ENCODE peak calls at places on chromosomes 6 and 20, in nine cellular contexts. One of them, this sample, is unnamed.

GRCh38 chr6:160215232-160215631 is 43.4 kb downstream of the SLC22A2 start:
- DNase-seq in lung: no peak
- DNase-seq in bronchial epithelial cell: peak; percentile 88
- DNase-seq in fibroblast of lung: no peak
- DNase-seq in heart right ventricle: no peak
- DNase-seq in WTC11: no peak
- DNase-seq in endodermal cell: no peak
- DNase-seq in Caco-2: no peak
- DNase-seq in GM23338: no peak
- DNase-seq in this sample: no peak

GRCh38 chr6:30759575-30760239 is 15.4 kb upstream of the IER3 start:
- DNase-seq in lung: no peak
- DNase-seq in bronchial epithelial cell: peak; percentile 95
- DNase-seq in fibroblast of lung: peak; percentile 75
- DNase-seq in heart right ventricle: no peak
- DNase-seq in WTC11: no peak
- DNase-seq in endodermal cell: peak; percentile 73
- DNase-seq in Caco-2: peak; percentile 65
- DNase-seq in GM23338: peak; percentile 59
- DNase-seq in this sample: no peak

GRCh38 chr6:143167224-143167623 is 106.5 kb downstream of the AIG1 start:
- DNase-seq in lung: no peak
- DNase-seq in bronchial epithelial cell: peak; percentile 76
- DNase-seq in fibroblast of lung: no peak
- DNase-seq in heart right ventricle: no peak
- DNase-seq in WTC11: no peak
- DNase-seq in endodermal cell: no peak
- DNase-seq in Caco-2: no peak
- DNase-seq in GM23338: no peak
- DNase-seq in this sample: no peak

GRCh38 chr20:63955281-63955845 is 853 bp downstream of the UCKL1 start:
- DNase-seq in lung: no peak
- DNase-seq in bronchial epithelial cell: no peak
- DNase-seq in fibroblast of lung: peak; percentile 33
- DNase-seq in heart right ventricle: no peak
- DNase-seq in WTC11: peak; percentile 32
- DNase-seq in endodermal cell: peak; percentile 72
- DNase-seq in Caco-2: no peak
- DNase-seq in GM23338: peak; percentile 44
- DNase-seq in this sample: peak; percentile 68

GRCh38 chr6:39688494-39688893 is 36.7 kb downstream of the KIF6 start:
- DNase-seq in lung: no peak
- DNase-seq in bronchial epithelial cell: peak; percentile 55
- DNase-seq in fibroblast of lung: peak; percentile 82
- DNase-seq in heart right ventricle: no peak
- DNase-seq in WTC11: no peak
- DNase-seq in endodermal cell: no peak
- DNase-seq in Caco-2: no peak
- DNase-seq in GM23338: no peak
- DNase-seq in this sample: no peak

GRCh38 chr6:39128106-39128505 is 13.1 kb upstream of the SAYSD1 start:
- DNase-seq in lung: no peak
- DNase-seq in bronchial epithelial cell: no peak
- DNase-seq in fibroblast of lung: no peak
- DNase-seq in heart right ventricle: no peak
- DNase-seq in WTC11: no peak
- DNase-seq in endodermal cell: no peak
- DNase-seq in Caco-2: no peak
- DNase-seq in GM23338: no peak
- DNase-seq in this sample: no peak

GRCh38 chr6:117976030-117976651 is 69.1 kb downstream of the SLC35F1 start:
- DNase-seq in lung: no peak
- DNase-seq in bronchial epithelial cell: peak; percentile 60
- DNase-seq in fibroblast of lung: peak; percentile 55
- DNase-seq in heart right ventricle: peak; percentile 17
- DNase-seq in WTC11: no peak
- DNase-seq in endodermal cell: no peak
- DNase-seq in Caco-2: no peak
- DNase-seq in GM23338: peak; percentile 90
- DNase-seq in this sample: peak; percentile 31

GRCh38 chr6:97669191-97669651 is 386.2 kb upstream of the MMS22L start:
- DNase-seq in lung: no peak
- DNase-seq in bronchial epithelial cell: no peak
- DNase-seq in fibroblast of lung: peak; percentile 28
- DNase-seq in heart right ventricle: peak; percentile 23
- DNase-seq in WTC11: peak; percentile 19
- DNase-seq in endodermal cell: peak; percentile 77
- DNase-seq in Caco-2: no peak
- DNase-seq in GM23338: peak; percentile 47
- DNase-seq in this sample: peak; percentile 73

DNA sequence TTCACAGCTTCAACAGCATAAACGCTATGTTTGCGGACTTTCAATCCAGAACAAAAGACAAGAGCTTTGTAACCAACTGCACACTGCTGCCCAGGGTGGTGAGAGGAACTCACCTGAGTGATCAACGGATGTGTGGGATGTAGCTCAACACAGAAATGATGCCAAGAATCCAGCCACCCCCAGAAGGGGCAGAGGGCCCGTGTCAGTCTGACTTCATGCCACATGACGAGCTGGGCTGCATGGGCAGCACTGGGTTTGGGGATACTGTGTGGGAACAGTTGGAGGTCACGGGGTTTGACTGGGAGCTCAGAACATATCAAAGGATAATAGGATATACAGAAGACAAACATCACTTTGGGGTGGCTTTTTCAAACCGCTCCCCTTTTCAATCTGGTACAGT is 79.4 kb upstream of the TRAF3IP2 start:
- DNase-seq in lung: no peak
- DNase-seq in bronchial epithelial cell: no peak
- DNase-seq in fibroblast of lung: no peak
- DNase-seq in heart right ventricle: no peak
- DNase-seq in WTC11: no peak
- DNase-seq in endodermal cell: no peak
- DNase-seq in Caco-2: no peak
- DNase-seq in GM23338: no peak
- DNase-seq in this sample: no peak
- TF ChIP-seq CTCF in lung: no peak
- TF ChIP-seq CTCF in bronchial epithelial cell: no peak
- TF ChIP-seq CTCF in fibroblast of lung: no peak
- TF ChIP-seq CTCF in heart right ventricle: no peak
- TF ChIP-seq CTCF in WTC11: no peak
- TF ChIP-seq CTCF in endodermal cell: no peak
- TF ChIP-seq CTCF in Caco-2: no peak
- TF ChIP-seq CTCF in GM23338: no peak
- TF ChIP-seq CTCF in this sample: no peak

DNA sequence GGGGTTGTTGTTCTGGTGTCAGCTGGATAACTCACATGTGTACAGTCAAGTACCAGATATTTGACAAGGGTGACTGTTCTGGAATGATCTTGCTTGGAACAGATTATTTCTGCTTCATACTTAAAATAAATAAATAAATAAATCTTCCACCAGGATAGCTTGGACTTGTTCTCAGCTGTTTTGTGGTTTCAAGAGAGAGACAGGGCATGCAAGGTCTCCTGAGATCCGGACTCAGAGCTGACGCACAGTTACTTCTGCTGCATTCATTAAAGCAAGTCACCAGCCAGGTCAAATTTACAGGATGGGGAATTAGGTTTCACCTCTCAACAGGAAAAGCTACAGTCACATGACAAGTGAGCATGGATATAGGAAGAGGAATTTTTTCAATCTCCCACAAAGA is 285.0 kb upstream of the SPTLC3 start:
- DNase-seq in lung: no peak
- DNase-seq in bronchial epithelial cell: no peak
- DNase-seq in fibroblast of lung: no peak
- DNase-seq in heart right ventricle: no peak
- DNase-seq in WTC11: no peak
- DNase-seq in endodermal cell: no peak
- DNase-seq in Caco-2: no peak
- DNase-seq in GM23338: no peak
- DNase-seq in this sample: no peak
- TF ChIP-seq CTCF in lung: no peak
- TF ChIP-seq CTCF in bronchial epithelial cell: no peak
- TF ChIP-seq CTCF in fibroblast of lung: no peak
- TF ChIP-seq CTCF in heart right ventricle: no peak
- TF ChIP-seq CTCF in WTC11: no peak
- TF ChIP-seq CTCF in endodermal cell: no peak
- TF ChIP-seq CTCF in Caco-2: no peak
- TF ChIP-seq CTCF in GM23338: no peak
- TF ChIP-seq CTCF in this sample: no peak

GRCh38 chr20:48451401-48451800 is 376.4 kb downstream of the PREX1 start:
- DNase-seq in lung: no peak
- DNase-seq in bronchial epithelial cell: no peak
- DNase-seq in fibroblast of lung: no peak
- DNase-seq in heart right ventricle: no peak
- DNase-seq in WTC11: peak; percentile 21
- DNase-seq in endodermal cell: no peak
- DNase-seq in Caco-2: no peak
- DNase-seq in GM23338: peak; percentile 37
- DNase-seq in this sample: no peak

GRCh38 chr20:48445827-48446226 is 382.0 kb downstream of the PREX1 start:
- DNase-seq in lung: no peak
- DNase-seq in bronchial epithelial cell: no peak
- DNase-seq in fibroblast of lung: no peak
- DNase-seq in heart right ventricle: no peak
- DNase-seq in WTC11: no peak
- DNase-seq in endodermal cell: no peak
- DNase-seq in Caco-2: no peak
- DNase-seq in GM23338: no peak
- DNase-seq in this sample: no peak

GRCh38 chr20:48447456-48447855 is 380.3 kb downstream of the PREX1 start:
- DNase-seq in lung: no peak
- DNase-seq in bronchial epithelial cell: no peak
- DNase-seq in fibroblast of lung: no peak
- DNase-seq in heart right ventricle: no peak
- DNase-seq in WTC11: no peak
- DNase-seq in endodermal cell: no peak
- DNase-seq in Caco-2: peak; percentile 39
- DNase-seq in GM23338: no peak
- DNase-seq in this sample: no peak

GRCh38 chr20:48444249-48444648 is 383.6 kb downstream of the PREX1 start:
- DNase-seq in lung: no peak
- DNase-seq in bronchial epithelial cell: no peak
- DNase-seq in fibroblast of lung: no peak
- DNase-seq in heart right ventricle: no peak
- DNase-seq in WTC11: no peak
- DNase-seq in endodermal cell: no peak
- DNase-seq in Caco-2: no peak
- DNase-seq in GM23338: no peak
- DNase-seq in this sample: no peak

GRCh38 chr20:48448601-48449384 is 379.0 kb downstream of the PREX1 start:
- DNase-seq in lung: no peak
- DNase-seq in bronchial epithelial cell: no peak
- DNase-seq in fibroblast of lung: no peak
- DNase-seq in heart right ventricle: no peak
- DNase-seq in WTC11: no peak
- DNase-seq in endodermal cell: no peak
- DNase-seq in Caco-2: no peak
- DNase-seq in GM23338: no peak
- DNase-seq in this sample: no peak
- TF ChIP-seq CTCF in lung: no peak
- TF ChIP-seq CTCF in bronchial epithelial cell: no peak
- TF ChIP-seq CTCF in fibroblast of lung: no peak
- TF ChIP-seq CTCF in heart right ventricle: no peak
- TF ChIP-seq CTCF in WTC11: no peak
- TF ChIP-seq CTCF in endodermal cell: peak; percentile 52
- TF ChIP-seq CTCF in Caco-2: no peak
- TF ChIP-seq CTCF in GM23338: no peak
- TF ChIP-seq CTCF in this sample: peak; percentile 36

GRCh38 chr6:135759831-135760230 is 91.7 kb upstream of the PDE7B start:
- DNase-seq in lung: no peak
- DNase-seq in bronchial epithelial cell: no peak
- DNase-seq in fibroblast of lung: no peak
- DNase-seq in heart right ventricle: no peak
- DNase-seq in WTC11: peak; percentile 22
- DNase-seq in endodermal cell: no peak
- DNase-seq in Caco-2: no peak
- DNase-seq in GM23338: peak; percentile 64
- DNase-seq in this sample: no peak
- TF ChIP-seq CTCF in lung: no peak
- TF ChIP-seq CTCF in bronchial epithelial cell: no peak
- TF ChIP-seq CTCF in fibroblast of lung: no peak
- TF ChIP-seq CTCF in heart right ventricle: no peak
- TF ChIP-seq CTCF in WTC11: no peak
- TF ChIP-seq CTCF in endodermal cell: peak; percentile 55
- TF ChIP-seq CTCF in Caco-2: peak; percentile 31
- TF ChIP-seq CTCF in GM23338: peak; percentile 54
- TF ChIP-seq CTCF in this sample: no peak

DNA sequence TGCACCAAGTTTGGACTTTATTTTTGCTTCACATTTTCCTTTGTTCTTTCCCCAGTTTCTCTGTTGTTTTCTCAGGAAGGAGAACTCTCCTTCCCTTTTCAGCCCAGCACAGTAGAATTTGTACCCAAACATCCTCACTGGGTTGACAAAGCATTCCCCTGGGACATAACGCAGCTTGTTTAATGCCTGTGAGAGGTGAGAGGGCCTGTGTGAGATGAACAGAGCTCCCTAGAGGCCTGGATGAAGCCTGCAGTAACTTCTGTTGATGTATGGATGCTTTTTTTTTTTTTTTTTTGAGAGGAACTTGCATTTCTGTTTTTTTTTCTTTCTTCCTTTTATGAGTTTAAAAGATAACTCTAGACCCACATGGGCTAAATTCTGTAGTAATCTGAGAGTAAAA is 104.9 kb upstream of the SLC22A23 start:
- DNase-seq in lung: no peak
- DNase-seq in bronchial epithelial cell: no peak
- DNase-seq in fibroblast of lung: peak; percentile 23
- DNase-seq in heart right ventricle: no peak
- DNase-seq in WTC11: no peak
- DNase-seq in endodermal cell: peak; percentile 70
- DNase-seq in Caco-2: no peak
- DNase-seq in GM23338: peak; percentile 70
- DNase-seq in this sample: no peak
- TF ChIP-seq CTCF in lung: no peak
- TF ChIP-seq CTCF in bronchial epithelial cell: peak; percentile 9
- TF ChIP-seq CTCF in fibroblast of lung: peak; percentile 31
- TF ChIP-seq CTCF in heart right ventricle: no peak
- TF ChIP-seq CTCF in WTC11: no peak
- TF ChIP-seq CTCF in endodermal cell: peak; percentile 66
- TF ChIP-seq CTCF in Caco-2: peak; percentile 39
- TF ChIP-seq CTCF in GM23338: peak; percentile 41
- TF ChIP-seq CTCF in this sample: no peak

DNA sequence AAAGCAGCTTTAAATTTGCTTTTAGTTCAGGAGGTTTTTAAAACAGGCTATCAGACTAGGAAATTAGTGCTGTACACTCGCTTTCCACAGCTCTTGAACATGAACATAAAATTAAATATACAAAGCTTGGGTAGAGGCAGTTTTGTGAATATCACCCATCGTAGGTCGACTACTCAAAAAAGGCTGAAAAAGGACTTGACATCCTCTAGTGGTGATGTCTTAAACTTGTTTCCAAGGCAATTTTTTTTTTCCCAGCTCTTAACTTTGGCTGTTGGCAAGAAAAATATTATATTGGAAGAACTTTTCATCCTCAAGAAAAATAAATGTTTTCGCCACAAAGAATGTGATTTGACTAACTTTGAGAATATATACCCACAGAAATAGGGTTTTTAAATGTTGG is 2.9 kb downstream of the MAP7 start:
- DNase-seq in lung: no peak
- DNase-seq in bronchial epithelial cell: peak; percentile 62
- DNase-seq in fibroblast of lung: peak; percentile 55
- DNase-seq in heart right ventricle: no peak
- DNase-seq in WTC11: no peak
- DNase-seq in endodermal cell: no peak
- DNase-seq in Caco-2: no peak
- DNase-seq in GM23338: peak; percentile 80
- DNase-seq in this sample: no peak
- TF ChIP-seq CTCF in lung: no peak
- TF ChIP-seq CTCF in bronchial epithelial cell: peak; percentile 56
- TF ChIP-seq CTCF in fibroblast of lung: peak; percentile 63
- TF ChIP-seq CTCF in heart right ventricle: no peak
- TF ChIP-seq CTCF in WTC11: no peak
- TF ChIP-seq CTCF in endodermal cell: peak; percentile 84
- TF ChIP-seq CTCF in Caco-2: peak; percentile 70
- TF ChIP-seq CTCF in GM23338: peak; percentile 69
- TF ChIP-seq CTCF in this sample: peak; percentile 38

This sample was measured in GM10248.